ENCODE peak calls at places on chromosomes 3 and 15, in four cellular contexts. O is cardiac muscle cell, E is MM.1S, H is stomach. Y is an unnamed sample.

GRCh38 chr15:67880651-67881182 is 40.9 kb upstream of the RNU6-1 start:
- DNase-seq in E (no peak), O (peak), H (peak), Y (peak)

GRCh38 chr3:134978658-134979057 is 183.6 kb downstream of the EPHB1 start:
- DNase-seq in H (no peak), E (no peak), O (no peak), Y (no peak)

GRCh38 chr15:38066612-38067011 is 132.2 kb downstream of the TMCO5A start:
- DNase-seq in O (peak), E (no peak), H (no peak), Y (no peak)

GRCh38 chr3:45347329-45348000 is 40.9 kb upstream of the LARS2 start:
- DNase-seq in H (no peak), O (peak), E (no peak), Y (no peak)

GRCh38 chr15:99954361-99955180 is 221.3 kb upstream of the LYSMD4 start:
- DNase-seq in E (no peak), H (no peak), O (peak), Y (no peak)

GRCh38 chr15:94576889-94577533 is 345.6 kb downstream of the MCTP2 start:
- DNase-seq in H (peak), O (peak), E (peak), Y (peak)

GRCh38 chr3:127064391-127065137 is 81.6 kb downstream of the PLXNA1 start:
- DNase-seq in O (peak), E (no peak), H (no peak), Y (peak)

GRCh38 chr15:48191574-48192225 is at the start of gene CTXN2:
- DNase-seq in E (no peak), O (no peak), H (no peak), Y (no peak)

GRCh38 chr3:126421573-126422119 is 26.9 kb downstream of the CFAP100 start:
- DNase-seq in H (peak), O (no peak), E (no peak), Y (no peak)

GRCh38 chr15:74816624-74817369 is 4.2 kb downstream of the LMAN1L start:
- DNase-seq in O (no peak), E (no peak), H (no peak), Y (no peak)

GRCh38 chr15:74815121-74815933 is 2.7 kb downstream of the LMAN1L start:
- DNase-seq in O (no peak), H (peak), E (no peak), Y (no peak)

GRCh38 chr15:74820056-74820455 is 6.4 kb upstream of the CPLX3 start:
- DNase-seq in O (no peak), H (no peak), E (no peak), Y (no peak)

GRCh38 chr15:74815961-74816360 is 3.3 kb downstream of the LMAN1L start:
- DNase-seq in H (no peak), E (no peak), O (no peak), Y (no peak)

DNA sequence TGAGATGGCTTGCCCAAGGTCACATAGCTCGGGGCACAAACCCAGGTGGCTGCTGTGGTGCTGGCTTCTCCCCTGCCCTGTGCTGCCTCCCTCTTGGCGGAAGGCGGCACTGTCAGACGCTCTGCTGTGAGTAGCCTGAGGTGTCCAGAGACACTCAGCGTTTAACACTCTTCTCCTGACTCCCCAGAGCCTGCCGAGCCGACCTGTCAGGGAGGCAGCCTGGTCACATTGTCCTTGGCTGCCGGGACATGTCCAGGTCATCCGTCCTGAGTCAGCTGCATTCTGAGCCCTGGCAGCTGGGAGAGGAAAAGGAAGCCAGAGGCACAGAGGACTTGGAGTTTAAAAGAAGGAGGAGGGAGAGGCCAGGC is 4.7 kb downstream of the LMAN1L start:
- DNase-seq in E (no peak), H (no peak), O (no peak), Y (peak)
- TF ChIP-seq CTCF in E (peak), H (no peak), O (peak), Y (peak)

DNA sequence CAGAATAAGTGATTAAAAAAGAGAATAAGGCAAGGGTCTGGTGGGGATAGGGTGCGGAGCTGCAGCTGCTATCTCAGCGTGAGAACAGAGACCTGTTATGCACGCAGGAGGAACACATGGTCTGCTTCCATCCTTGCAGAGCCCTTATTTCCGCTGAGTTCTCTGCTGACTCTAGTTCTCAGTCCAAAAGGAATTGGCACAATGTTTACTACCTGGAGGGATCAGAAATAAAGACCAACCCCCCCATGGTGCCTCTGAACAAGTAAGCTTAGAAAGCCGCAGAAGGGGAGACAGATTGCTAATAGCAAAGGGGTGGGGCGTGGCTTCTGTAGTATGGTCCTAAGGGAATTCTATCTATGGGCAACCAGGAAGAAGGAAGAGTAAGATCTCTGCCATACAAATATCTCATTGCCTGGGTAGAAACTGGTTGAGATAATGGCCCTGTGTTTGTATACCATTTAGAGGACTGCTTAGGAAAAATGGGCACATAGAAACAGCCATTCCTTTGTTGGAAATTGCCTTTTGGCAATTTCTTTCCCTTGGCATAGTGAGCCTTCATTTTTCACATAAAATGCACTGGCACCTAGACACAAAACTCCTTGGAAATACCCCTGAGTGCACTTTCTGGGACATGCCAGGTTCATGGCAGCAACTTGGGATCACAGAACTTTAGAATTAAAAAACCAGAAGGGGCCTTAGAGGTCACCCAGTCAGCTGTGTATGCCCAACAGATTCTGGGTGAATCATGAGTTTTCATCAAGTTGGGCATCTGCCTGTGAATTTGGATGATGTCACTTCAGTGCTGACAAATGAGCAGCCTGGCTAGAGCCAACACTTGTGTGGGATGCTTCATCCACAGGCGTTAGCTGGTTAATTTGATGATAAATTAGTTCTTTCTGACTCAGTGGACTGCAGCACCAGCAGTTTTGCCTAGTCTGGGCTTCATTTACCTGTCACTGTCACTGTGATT is 57.4 kb upstream of the STXBP5L start:
- DNase-seq in E (no peak), H (no peak), O (no peak), Y (no peak)
- H3K27ac ChIP-seq in E (no peak), H (no peak), O (no peak), Y (no peak)

GRCh38 chr3:60755094-60755493 is 496.2 kb downstream of the FHIT start:
- DNase-seq in E (no peak), H (no peak), O (no peak), Y (no peak)
- TF ChIP-seq CTCF in E (peak), H (no peak), O (no peak), Y (no peak)

GRCh38 chr3:99186016-99186415 is 284.5 kb upstream of the DCBLD2 start:
- DNase-seq in E (no peak), O (no peak), H (no peak), Y (no peak)
- H3K27ac ChIP-seq in E (no peak), O (no peak), H (no peak), Y (no peak)

GRCh38 chr3:46693897-46694235 is 387 bp upstream of the ALS2CL start:
- DNase-seq in H (no peak), E (no peak), O (no peak), Y (no peak)

GRCh38 chr3:46694520-46694919 is 1.0 kb upstream of the ALS2CL start:
- DNase-seq in E (no peak), O (no peak), H (no peak), Y (no peak)

GRCh38 chr3:46695177-46695961 is 1.9 kb upstream of the ALS2CL start:
- DNase-seq in H (peak), O (peak), E (peak), Y (no peak)

GRCh38 chr3:46693038-46693896 is at the start of gene ALS2CL:
- DNase-seq in E (peak), O (peak), H (peak), Y (peak)

GRCh38 chr3:46695962-46696922 is 2.8 kb upstream of the ALS2CL start:
- DNase-seq in H (no peak), O (peak), E (no peak), Y (no peak)
- TF ChIP-seq CTCF in H (no peak), O (no peak), E (no peak), Y (no peak)

GRCh38 chr3:31943041-31943440 is 38.0 kb downstream of the OSBPL10 start:
- DNase-seq in O (no peak), E (no peak), H (no peak), Y (no peak)

GRCh38 chr3:31945738-31946052 is 35.4 kb downstream of the OSBPL10 start:
- DNase-seq in O (no peak), H (no peak), E (no peak), Y (no peak)

GRCh38 chr3:31942446-31942845 is 38.6 kb downstream of the OSBPL10 start:
- DNase-seq in H (no peak), O (no peak), E (peak), Y (no peak)

GRCh38 chr3:31937225-31937624 is 43.8 kb downstream of the OSBPL10 start:
- DNase-seq in H (no peak), E (no peak), O (peak), Y (peak)

DNA sequence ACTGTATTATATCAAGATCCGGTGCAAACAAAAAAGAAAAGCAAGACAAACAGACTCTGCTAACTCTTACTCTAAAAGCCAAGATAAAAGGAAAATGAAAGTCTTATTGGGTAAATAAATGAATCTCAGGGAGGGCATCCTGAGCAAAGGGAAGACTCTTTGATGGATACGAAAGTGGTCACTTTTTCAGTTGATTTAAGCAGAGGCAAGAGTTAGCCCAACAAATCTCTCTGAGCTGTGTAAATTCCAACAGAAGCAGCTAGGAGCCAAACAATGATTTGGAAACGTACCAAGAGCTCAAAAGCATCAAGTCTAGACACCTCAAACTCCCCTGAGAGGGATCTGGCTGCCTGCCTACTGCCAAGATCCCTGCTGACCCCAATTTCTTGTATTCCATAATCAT is 39.8 kb downstream of the OSBPL10 start:
- DNase-seq in H (no peak), O (peak), E (no peak), Y (peak)
- H3K27ac ChIP-seq in H (peak), O (no peak), E (peak), Y (no peak)

GRCh38 chr3:12965999-12966846 is 107.0 kb downstream of the IQSEC1 start:
- DNase-seq in E (no peak), O (no peak), H (no peak), Y (no peak)
- TF ChIP-seq CTCF in E (no peak), O (no peak), H (no peak), Y (no peak)

GRCh38 chr15:66454143-66454542 is 43.4 kb downstream of the SNAPC5 start:
- DNase-seq in E (no peak), O (peak), H (no peak), Y (no peak)

GRCh38 chr15:66459818-66460615 is 37.5 kb downstream of the SNAPC5 start:
- DNase-seq in H (no peak), E (no peak), O (no peak), Y (peak)

GRCh38 chr15:66452421-66452820 is 45.1 kb downstream of the SNAPC5 start:
- DNase-seq in O (no peak), H (no peak), E (no peak), Y (no peak)

GRCh38 chr15:66452971-66453580 is 44.5 kb downstream of the SNAPC5 start:
- DNase-seq in O (no peak), E (no peak), H (no peak), Y (no peak)

DNA sequence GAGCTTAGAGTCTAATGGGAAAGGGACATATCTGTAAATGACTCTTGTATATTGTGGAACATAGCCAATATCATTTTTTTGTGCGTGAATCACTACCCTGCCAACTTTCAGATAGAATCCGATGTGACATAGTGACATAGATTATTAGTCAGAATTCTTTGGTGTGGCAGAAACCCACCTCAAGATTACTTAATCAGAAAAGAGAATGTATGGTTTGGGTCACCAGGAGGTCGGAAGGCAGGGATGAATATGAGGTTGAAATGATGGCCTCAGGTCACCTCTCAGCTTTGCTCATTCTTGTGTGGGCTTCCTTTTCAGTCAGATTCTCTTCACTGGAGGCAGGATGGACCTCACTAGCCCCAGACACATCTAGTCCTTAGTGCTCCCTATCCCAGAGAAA is 41.4 kb downstream of the SNAPC5 start:
- DNase-seq in H (no peak), E (no peak), O (no peak), Y (no peak)
- H3K27ac ChIP-seq in H (no peak), E (no peak), O (no peak), Y (no peak)

GRCh38 chr3:87128006-87128405 is 99.1 kb upstream of the CHMP2B start:
- DNase-seq in O (no peak), E (no peak), H (no peak), Y (no peak)
- TF ChIP-seq CTCF in O (no peak), E (no peak), H (no peak), Y (no peak)